ENCODE peak calls at places on chromosome 5, in six cellular contexts. B is endothelial cell, I is mucosa of descending colon, X is OCI-LY7, Z is Calu3, Q is NB4. L is an unnamed sample.

GRCh38 chr5:172743112-172743959 is 27.7 kb downstream of the DUSP1 start:
- DNase-seq in X (no peak), B (no peak), Q (no peak), Z (no peak), I (no peak), L (no peak)

GRCh38 chr5:95892784-95893354 is 68.8 kb downstream of the ELL2 start:
- DNase-seq in Z (peak; percentile 74), B (peak; percentile 43), Q (peak; percentile 55), X (peak; percentile 14), I (no peak), L (no peak)

GRCh38 chr5:134877159-134877558 is 3.0 kb downstream of the TXNDC15 start:
- DNase-seq in B (no peak), Q (no peak), Z (no peak), I (no peak), X (peak; percentile 24), L (no peak)

GRCh38 chr5:37668524-37669047 is 171.3 kb downstream of the GDNF start:
- DNase-seq in X (no peak), Q (peak; percentile 29), B (no peak), I (no peak), Z (peak; percentile 73), L (peak; percentile 96)

GRCh38 chr5:38426986-38427950 is 129.2 kb downstream of the LIFR start:
- DNase-seq in Q (no peak), I (no peak), X (no peak), B (no peak), Z (no peak), L (no peak)

GRCh38 chr5:27313549-27313948 is 275.2 kb upstream of the CDH9 start:
- DNase-seq in I (no peak), B (no peak), X (no peak), Q (peak; percentile 35), Z (no peak), L (no peak)

GRCh38 chr5:148387325-148387724 is 3.6 kb downstream of the FBXO38 start:
- DNase-seq in I (no peak), Z (no peak), B (no peak), Q (no peak), X (no peak), L (no peak)

GRCh38 chr5:111580956-111581355 is 68.6 kb upstream of the STARD4 start:
- DNase-seq in I (no peak), B (no peak), Z (no peak), Q (no peak), X (no peak), L (no peak)

GRCh38 chr5:179270581-179271300 is 74.5 kb downstream of the ADAMTS2 start:
- DNase-seq in B (no peak), Z (no peak), I (peak; percentile 34), X (no peak), Q (no peak), L (no peak)

GRCh38 chr5:119333421-119333851 is 22.4 kb upstream of the TNFAIP8 start:
- DNase-seq in Q (no peak), X (no peak), B (no peak), Z (no peak), I (no peak), L (no peak)

GRCh38 chr5:13611604-13612003 is 332.9 kb downstream of the DNAH5 start:
- DNase-seq in B (no peak), X (no peak), I (no peak), Q (no peak), Z (no peak), L (no peak)

GRCh38 chr5:133051117-133051546 is 681 bp upstream of the HSPA4 start:
- DNase-seq in X (no peak), I (no peak), Z (no peak), Q (no peak), B (no peak), L (no peak)

GRCh38 chr5:3954189-3954588 is 358.6 kb downstream of the IRX1 start:
- DNase-seq in I (no peak), Z (no peak), Q (no peak), X (no peak), B (no peak), L (no peak)

GRCh38 chr5:122649080-122649479 is 125.8 kb upstream of the SNX2 start:
- DNase-seq in I (no peak), Q (no peak), Z (no peak), B (no peak), X (no peak), L (no peak)

GRCh38 chr5:151042453-151043093 is 22.2 kb downstream of the GPX3 start:
- DNase-seq in X (no peak), Q (no peak), Z (no peak), B (no peak), I (no peak), L (no peak)

GRCh38 chr5:159017787-159018186 is 81.9 kb downstream of the EBF1 start:
- DNase-seq in Z (peak; percentile 54), Q (peak; percentile 91), B (no peak), X (no peak), I (peak; percentile 27), L (no peak)

GRCh38 chr5:85646036-85646435 is 971.7 kb upstream of the COX7C start:
- DNase-seq in X (no peak), I (no peak), B (no peak), Z (no peak), Q (no peak), L (no peak)

GRCh38 chr5:12147513-12147912 is 243.3 kb upstream of the CTNND2 start:
- DNase-seq in B (no peak), I (no peak), X (no peak), Z (no peak), Q (no peak), L (no peak)
- TF ChIP-seq CTCF in B (no peak), I (no peak), X (no peak), Z (no peak), Q (no peak), L (no peak)

DNA sequence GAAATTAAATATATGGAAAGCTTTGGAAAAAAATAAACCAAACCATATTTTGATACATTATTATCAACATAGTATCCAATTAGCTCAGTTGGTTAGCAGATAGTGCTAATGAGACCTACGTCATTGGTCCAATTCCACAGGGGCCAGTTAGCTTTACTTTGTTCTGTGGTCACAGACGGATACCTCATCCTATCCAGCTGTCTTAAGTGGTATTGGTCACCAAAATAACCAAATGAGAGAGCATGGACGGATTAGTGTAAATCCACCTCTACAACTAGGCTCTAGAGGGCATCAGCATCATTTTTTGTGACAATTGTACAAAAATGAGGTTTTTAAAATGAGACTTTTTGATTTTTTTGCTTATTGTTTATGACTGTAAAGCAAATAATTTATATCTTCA is 364.2 kb downstream of the KIAA0825 start:
- DNase-seq in Q (peak; percentile 4), I (no peak), X (no peak), Z (no peak), B (no peak), L (no peak)
- TF ChIP-seq CTCF in Q (no peak), I (no peak), X (peak; percentile 34), Z (no peak), B (no peak), L (peak; percentile 8)

GRCh38 chr5:180790020-180790419 is 12.6 kb downstream of the MGAT1 start:
- DNase-seq in I (no peak), X (peak; percentile 44), B (peak; percentile 60), Z (no peak), Q (peak; percentile 58), L (no peak)
- TF ChIP-seq CTCF in I (no peak), X (peak; percentile 57), B (no peak), Z (peak; percentile 15), Q (peak; percentile 34), L (no peak)

GRCh38 chr5:54090495-54091084 is 219.8 kb downstream of the ARL15 start:
- DNase-seq in I (no peak), Z (no peak), Q (peak; percentile 13), B (no peak), X (no peak), L (no peak)
- TF ChIP-seq CTCF in I (no peak), Z (no peak), Q (no peak), B (no peak), X (no peak), L (no peak)

DNA sequence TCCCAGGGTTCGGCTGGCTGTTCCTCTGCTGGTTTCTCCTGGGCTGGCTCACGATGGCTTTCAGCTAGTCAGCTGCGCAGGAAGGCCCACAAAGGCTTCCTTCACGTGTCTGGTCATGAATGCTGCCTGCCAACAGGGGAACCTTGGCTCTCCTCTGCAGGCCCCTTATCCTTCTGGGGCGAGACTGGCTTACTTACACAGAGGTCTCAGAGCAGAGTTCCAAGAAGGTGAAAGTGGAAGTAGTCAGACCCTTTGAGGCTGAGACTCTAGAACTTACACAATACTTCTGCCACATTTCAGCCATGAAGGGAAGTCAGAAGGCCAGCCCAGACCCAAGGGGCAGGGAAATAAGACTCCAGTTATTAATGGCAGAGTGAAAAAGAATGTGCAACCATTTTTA is 99.5 kb downstream of the LHFPL2 start:
- DNase-seq in I (no peak), Z (no peak), Q (peak; percentile 86), B (no peak), X (no peak), L (no peak)
- TF ChIP-seq CTCF in I (no peak), Z (no peak), Q (no peak), B (no peak), X (no peak), L (no peak)

GRCh38 chr5:58462623-58463230 is 2.8 kb upstream of the PLK2 start:
- DNase-seq in Q (peak; percentile 62), B (peak; percentile 48), Z (peak; percentile 59), X (peak; percentile 42), I (no peak), L (peak; percentile 63)

GRCh38 chr5:58462154-58462553 is 2.3 kb upstream of the PLK2 start:
- DNase-seq in Z (no peak), X (no peak), Q (no peak), B (no peak), I (no peak), L (no peak)

GRCh38 chr5:58469895-58470294 is 10.0 kb upstream of the PLK2 start:
- DNase-seq in I (no peak), B (no peak), X (no peak), Q (no peak), Z (no peak), L (no peak)

DNA sequence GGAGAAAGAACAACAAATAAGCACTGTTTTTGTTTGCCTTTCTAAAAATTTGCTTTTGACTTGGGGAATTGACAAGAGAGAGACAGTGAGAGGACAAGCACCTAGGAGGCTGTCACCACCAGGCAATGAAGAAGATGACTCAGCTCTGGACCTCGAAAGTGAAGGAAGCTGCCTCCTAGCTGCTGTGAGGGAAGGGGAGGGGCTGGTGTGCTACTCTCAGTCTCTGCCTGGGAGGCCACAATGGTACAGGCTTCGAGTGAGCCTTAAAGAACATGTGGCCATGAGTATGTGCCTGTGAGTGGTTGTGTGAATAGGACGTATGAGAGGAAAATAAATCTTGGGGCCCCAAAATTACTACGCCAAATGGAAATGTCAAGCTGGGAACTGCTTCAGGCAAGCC is 7.1 kb upstream of the PLK2 start:
- DNase-seq in X (no peak), I (no peak), Q (peak; percentile 70), Z (peak; percentile 45), B (no peak), L (no peak)
- TF ChIP-seq CTCF in X (no peak), I (no peak), Q (no peak), Z (no peak), B (no peak), L (no peak)

L was measured in LNCaP clone FGC.